ENCODE peak calls at places on chromosomes 2 and 18, in six cellular contexts. C is right lobe of liver, G is prostate gland, F is body of pancreas, K is tibial nerve, R is heart left ventricle. M is an unnamed sample. For H3K4me1, the result is how much of the 10 kb centered on the place peaks cover.

GRCh38 chr2:85706604-85707296 is 12.6 kb downstream of the GNLY start:
- DNase-seq in C (no peak), G (no peak), F (no peak), K (no peak), R (no peak), M (peak)

GRCh38 chr18:47996091-47996541 is 65.7 kb upstream of the SMAD2 start:
- DNase-seq in C (no peak), G (no peak), F (no peak), K (no peak), R (no peak), M (peak)

GRCh38 chr2:102603904-102604303 is 15.4 kb upstream of the SLC9A2 start:
- DNase-seq in C (no peak), G (peak), F (no peak), K (no peak), R (no peak), M (no peak)

GRCh38 chr2:3465328-3465727 is 54.0 kb downstream of the ADI1 start:
- DNase-seq in C (peak), G (no peak), F (no peak), K (peak), R (no peak), M (no peak)

GRCh38 chr2:196957442-196957841 is 30.9 kb upstream of the PGAP1 start:
- DNase-seq in C (no peak), G (no peak), F (no peak), K (no peak), R (no peak), M (no peak)

GRCh38 chr18:75531212-75531850 is 103.8 kb upstream of the SMIM21 start:
- DNase-seq in C (no peak), G (no peak), F (no peak), K (no peak), R (no peak), M (no peak)

GRCh38 chr2:47631306-47631705 is 151.6 kb upstream of the MSH6 start:
- DNase-seq in C (no peak), G (no peak), F (no peak), K (no peak), R (no peak), M (no peak)

GRCh38 chr2:222398446-222398885 is 25.9 kb upstream of the SGPP2 start:
- DNase-seq in C (no peak), G (no peak), F (no peak), K (no peak), R (no peak), M (no peak)

GRCh38 chr2:120516323-120517314 is 170.7 kb downstream of the INHBB start:
- DNase-seq in C (peak), G (no peak), F (no peak), K (no peak), R (no peak), M (no peak)

GRCh38 chr2:180707867-180708205 is 272.6 kb upstream of the UBE2E3 start:
- DNase-seq in C (no peak), G (no peak), F (no peak), K (no peak), R (no peak), M (no peak)

GRCh38 chr18:63832470-63832869 is 55.0 kb upstream of the SERPINB2 start:
- DNase-seq in C (no peak), G (no peak), F (no peak), K (no peak), R (no peak), M (no peak)

GRCh38 chr18:657311-657997 is at the start of gene TYMS:
- DNase-seq in C (peak), G (peak), F (peak), K (no peak), R (peak), M (no peak)

GRCh38 chr2:152730591-152731333 is 12.3 kb downstream of the ARL6IP6 start:
- DNase-seq in C (no peak), G (peak), F (no peak), K (no peak), R (no peak), M (no peak)

GRCh38 chr18:36889316-36889715 is 60.4 kb downstream of the KIAA1328 start:
- DNase-seq in C (no peak), G (no peak), F (no peak), K (no peak), R (no peak), M (no peak)

GRCh38 chr2:29920130-29920577 is 1.2 kb downstream of the ALK start:
- DNase-seq in C (no peak), G (peak), F (peak), K (no peak), R (peak), M (no peak)

GRCh38 chr18:28177828-28178635 is 1.1 kb upstream of the CDH2 start:
- DNase-seq in C (peak), G (peak), F (peak), K (no peak), R (peak), M (no peak)

GRCh38 chr2:74843371-74844298 is 9.7 kb downstream of the HK2 start:
- DNase-seq in C (no peak), G (no peak), F (no peak), K (no peak), R (no peak), M (no peak)

GRCh38 chr2:235575431-235575830 is 81.6 kb downstream of the AGAP1 start:
- DNase-seq in C (no peak), G (no peak), F (no peak), K (no peak), R (no peak), M (no peak)

GRCh38 chr2:12288048-12288447 is 428.7 kb upstream of the TRIB2 start:
- DNase-seq in C (no peak), G (no peak), F (no peak), K (no peak), R (no peak), M (no peak)

GRCh38 chr2:13768274-13768673 is 864.2 kb upstream of the LRATD1 start:
- DNase-seq in C (no peak), G (no peak), F (no peak), K (no peak), R (no peak), M (no peak)

DNA sequence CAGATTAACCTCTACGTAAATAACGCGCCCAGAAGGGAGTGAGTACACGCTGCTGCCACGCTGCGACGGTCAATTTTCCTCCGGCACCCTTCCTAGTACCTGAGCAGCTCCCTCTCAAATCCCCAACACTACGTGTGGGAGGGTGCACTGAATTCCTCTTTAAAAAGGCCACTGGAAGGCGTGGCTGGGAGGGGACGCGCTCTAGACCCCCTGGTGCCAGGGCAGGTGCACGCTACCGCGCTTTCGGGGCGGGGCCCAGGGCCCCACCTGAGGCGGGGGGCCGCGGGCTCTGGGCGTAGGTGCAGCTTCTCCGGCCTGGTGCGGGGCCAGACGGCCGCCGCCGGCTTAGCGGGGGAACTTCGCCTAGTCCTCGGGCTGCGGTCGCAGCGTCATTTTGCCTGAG is 668 bp upstream of the ANKRD12 start:
- DNase-seq in C (peak), G (no peak), F (no peak), K (no peak), R (no peak), M (no peak)
- TF ChIP-seq POLR2A in C (no peak), G (no peak), F (no peak), K (no peak), R (no peak), M (no peak)

DNA sequence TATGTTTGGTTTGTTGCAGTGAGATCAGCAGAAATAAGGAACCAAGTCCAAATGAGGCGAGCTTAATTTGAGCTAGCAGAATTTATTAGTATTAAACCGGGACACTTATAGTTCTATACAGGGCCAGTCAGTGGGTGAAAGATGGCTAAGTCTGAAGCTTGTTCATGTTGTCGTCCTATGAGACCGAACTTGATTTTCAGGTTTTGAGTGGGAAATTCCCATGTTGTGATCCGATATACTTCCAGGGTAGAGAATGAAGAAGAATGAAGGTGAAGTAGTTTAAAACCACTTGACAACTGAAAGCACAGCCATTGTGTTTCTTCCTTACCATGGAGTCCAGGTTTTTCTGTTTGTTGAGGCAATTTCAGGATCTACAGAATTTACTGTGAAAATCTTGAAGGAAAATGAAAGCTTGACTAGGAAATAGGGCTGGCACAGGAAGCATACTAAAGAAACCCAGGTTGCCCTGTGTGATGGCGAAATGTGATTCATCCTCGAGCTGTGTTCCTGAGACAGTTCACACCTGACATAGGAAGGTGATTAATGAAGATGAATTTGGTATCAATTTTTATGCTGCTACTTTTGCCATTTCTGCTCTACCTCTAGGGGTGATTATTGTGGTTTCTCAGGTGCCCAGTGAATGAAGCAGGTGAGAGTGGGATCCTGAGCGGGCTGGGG is 37.6 kb upstream of the MGAT5 start:
- DNase-seq in C (no peak), G (no peak), F (no peak), K (no peak), R (no peak), M (no peak)
- H3K4me1 ChIP-seq in C (under half), G (under half), F (under half), K (under half), R (under half), M (under half)

GRCh38 chr2:143759455-143759854 is 630.2 kb downstream of the ARHGAP15 start:
- DNase-seq in C (no peak), G (no peak), F (no peak), K (no peak), R (no peak), M (no peak)
- TF ChIP-seq CTCF in C (no peak), G (no peak), F (no peak), K (no peak), R (no peak), M (no peak)

GRCh38 chr2:218995972-218996644 is 2.9 kb upstream of the CRYBA2 start:
- DNase-seq in C (peak), G (peak), F (peak), K (peak), R (peak), M (no peak)
- TF ChIP-seq POLR2A in C (peak), G (peak), F (peak), K (no peak), R (no peak), M (no peak)

DNA sequence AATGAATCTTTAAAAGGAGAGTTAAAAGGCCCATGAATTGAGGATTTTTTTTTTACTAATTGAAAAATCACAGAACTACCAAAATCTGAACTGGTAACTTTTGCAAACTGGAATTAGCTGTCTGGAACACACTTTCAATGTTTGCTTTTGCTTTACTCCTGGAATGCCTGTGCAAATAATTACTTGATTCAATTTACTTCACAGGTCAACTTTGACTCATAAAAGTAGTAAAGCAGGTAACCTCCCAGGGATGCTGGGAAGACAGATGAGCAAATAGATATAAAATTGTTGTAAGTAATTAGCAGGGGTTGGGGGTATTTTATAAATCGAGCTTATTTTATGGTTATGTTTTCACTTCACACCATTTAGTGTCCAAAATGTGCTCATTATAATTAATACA is 398.3 kb upstream of the HNRNPA3 start:
- DNase-seq in C (no peak), G (no peak), F (no peak), K (no peak), R (no peak), M (no peak)
- H3K4me1 ChIP-seq in C (under half), G (under half), F (under half), K (under half), R (under half), M (under half)

DNA sequence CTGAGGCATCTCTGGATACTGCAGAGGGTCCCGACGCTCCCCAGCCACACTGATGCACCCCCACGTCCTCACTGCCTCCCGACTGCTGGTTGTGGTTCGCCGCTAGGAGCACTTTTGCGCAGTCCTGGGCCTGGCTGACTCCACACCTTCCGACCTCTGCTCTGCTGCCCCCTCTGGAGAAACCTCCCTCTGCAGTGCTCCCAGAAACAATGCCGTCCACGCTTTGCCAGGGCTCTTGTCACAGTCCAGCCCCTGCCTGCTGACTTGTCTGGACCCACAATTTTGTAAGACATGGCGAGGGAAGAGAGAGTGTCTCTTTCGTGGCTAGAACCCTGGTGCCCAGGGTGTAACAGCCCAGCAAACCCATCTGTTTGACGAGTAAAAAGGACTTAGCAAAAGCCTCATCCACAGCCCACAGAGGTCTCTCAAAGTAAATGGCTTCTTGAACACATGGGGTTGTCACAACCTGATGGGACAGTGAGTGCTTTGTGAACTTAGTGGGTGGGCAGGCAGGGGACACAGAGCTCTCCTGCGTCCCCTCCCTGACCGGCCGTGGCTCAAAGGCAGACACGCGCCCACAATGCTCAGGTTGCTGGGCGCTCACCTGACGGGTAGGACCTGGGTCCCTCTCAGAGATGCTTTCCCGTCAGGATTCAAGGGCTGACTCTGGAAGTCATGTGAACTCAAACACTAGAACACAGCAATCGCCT is 4.0 kb downstream of the COPS9 start:
- DNase-seq in C (peak), G (no peak), F (no peak), K (no peak), R (peak), M (no peak)
- TF ChIP-seq CTCF in C (no peak), G (no peak), F (no peak), K (no peak), R (no peak), M (no peak)

GRCh38 chr2:97651114-97651513 is 5.3 kb downstream of the COX5B start:
- DNase-seq in C (no peak), G (no peak), F (no peak), K (no peak), R (no peak), M (no peak)
- TF ChIP-seq POLR2A in C (no peak), G (no peak), F (no peak), K (no peak), R (no peak), M (no peak)

DNA sequence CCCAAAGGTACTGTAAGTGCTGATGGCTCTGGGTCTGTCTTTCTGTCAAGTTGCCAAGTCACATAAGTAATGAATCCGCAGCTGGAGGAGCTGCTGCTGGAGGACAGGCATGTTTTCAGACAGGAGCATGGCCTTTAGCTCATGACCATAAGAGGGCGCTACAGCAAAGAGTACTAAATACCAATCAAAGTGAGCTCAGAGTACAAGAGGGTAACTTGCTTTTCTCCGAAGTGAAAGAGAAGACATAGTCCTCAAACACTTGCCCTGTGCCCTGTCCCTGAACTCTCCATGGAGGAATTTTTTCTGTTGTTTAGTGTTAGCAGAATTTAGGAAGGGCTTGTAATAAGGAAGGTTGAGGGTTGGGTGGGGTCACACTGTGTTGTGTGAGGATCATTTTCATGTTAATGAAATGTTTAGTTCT is 58.0 kb upstream of the EML6 start:
- DNase-seq in C (no peak), G (no peak), F (peak), K (no peak), R (no peak), M (peak)
- H3K4me1 ChIP-seq in C (half or more), G (under half), F (under half), K (half or more), R (under half), M (half or more)

M was measured in vagina.